ENCODE peak calls at places on chromosomes 2 and 18, in four cellular contexts. C, T, I and A are unnamed samples.

GRCh38 chr18:47929681-47930085 is 776 bp downstream of the SMAD2 start:
- DNase-seq in T (no peak), I (peak; percentile 2), C (no peak), A (no peak)

GRCh38 chr2:127197475-127198385 is 22.4 kb downstream of the CYP27C1 start:
- DNase-seq in I (peak; percentile 25), C (peak; percentile 47), T (no peak), A (peak; percentile 38)

GRCh38 chr2:178306351-178307073 is 112.2 kb downstream of the OSBPL6 start:
- DNase-seq in C (peak; percentile 64), I (no peak), T (peak; percentile 38), A (no peak)

GRCh38 chr18:63319383-63320040 is at the start of gene BCL2:
- DNase-seq in C (no peak), I (no peak), T (no peak), A (peak; percentile 22)

GRCh38 chr2:26011990-26012856 is 21.7 kb upstream of the RAB10 start:
- DNase-seq in T (peak; percentile 95), I (no peak), C (peak; percentile 77), A (no peak)

GRCh38 chr2:178279142-178279541 is 84.8 kb downstream of the OSBPL6 start:
- DNase-seq in I (no peak), C (no peak), T (no peak), A (no peak)

GRCh38 chr2:38220164-38220563 is 144.2 kb upstream of the CYP1B1 start:
- DNase-seq in I (no peak), C (no peak), T (no peak), A (no peak)

GRCh38 chr2:50995610-50996009 is 36.3 kb downstream of the NRXN1 start:
- DNase-seq in T (no peak), I (no peak), C (no peak), A (no peak)

GRCh38 chr2:214311031-214311533 is 99.8 kb upstream of the VWC2L start:
- DNase-seq in C (no peak), T (no peak), I (no peak), A (no peak)

GRCh38 chr18:62992877-62993365 is 277.6 kb downstream of the PHLPP1 start:
- DNase-seq in T (no peak), C (no peak), I (no peak), A (no peak)

GRCh38 chr2:113850687-113851086 is 39.2 kb upstream of the ACTR3 start:
- DNase-seq in C (no peak), I (no peak), T (no peak), A (no peak)